ENCODE peak calls at places on chromosomes 13 and 19, in four cellular contexts. O is breast epithelium, P is right lobe of liver, E is upper lobe of left lung. U is an unnamed sample.
A peak's percentile ranks its signal among the peaks of the same experiment; 100 is the strongest.

GRCh38 chr19:38729653-38730469 is 14.4 kb downstream of the CAPN12 start:
- DNase-seq in P (peak; percentile 66), E (peak; percentile 96), O (peak; percentile 55), U (peak; percentile 69)

GRCh38 chr19:38213911-38214625 is 10.0 kb downstream of the DPF1 start:
- DNase-seq in E (no peak), O (no peak), P (no peak), U (no peak)

GRCh38 chr13:75789451-75790197 is 153.5 kb downstream of the LMO7 start:
- DNase-seq in O (no peak), E (no peak), P (no peak), U (no peak)

GRCh38 chr19:42252365-42253244 is 2.3 kb downstream of the ERF start:
- DNase-seq in E (no peak), P (no peak), O (peak; percentile 79), U (peak; percentile 56)

GRCh38 chr19:19098084-19098702 is 34.4 kb downstream of the SLC25A42 start:
- DNase-seq in P (no peak), E (no peak), O (no peak), U (no peak)

GRCh38 chr13:90867336-90867683 is 480.2 kb upstream of the MIR17HG start:
- DNase-seq in E (no peak), P (peak; percentile 49), O (peak; percentile 21), U (peak; percentile 78)

GRCh38 chr19:3057275-3057714 is 5.0 kb downstream of the TLE5 start:
- DNase-seq in O (peak; percentile 92), P (peak; percentile 94), E (peak; percentile 96), U (peak; percentile 97)

GRCh38 chr13:41075034-41075433 is 13.7 kb downstream of the WBP4 start:
- DNase-seq in E (no peak), P (no peak), O (no peak), U (peak; percentile 41)

GRCh38 chr19:30267332-30267731 is 104.9 kb upstream of the ZNF536 start:
- DNase-seq in E (no peak), P (no peak), O (no peak), U (no peak)

GRCh38 chr13:43963726-43964125 is 84.0 kb downstream of the LACC1 start:
- DNase-seq in P (no peak), E (no peak), O (no peak), U (no peak)

GRCh38 chr19:14002571-14003278 is 3.4 kb downstream of the RFX1 start:
- DNase-seq in O (no peak), P (no peak), E (no peak), U (no peak)

GRCh38 chr19:14107581-14108461 is 9.7 kb downstream of the PRKACA start:
- DNase-seq in P (no peak), O (no peak), E (no peak), U (no peak)

GRCh38 chr13:31105020-31105800 is 56.5 kb downstream of the HSPH1 start:
- DNase-seq in O (no peak), E (no peak), P (no peak), U (no peak)

GRCh38 chr19:23437901-23438300 is 42.6 kb upstream of the ZNF91 start:
- DNase-seq in O (no peak), P (no peak), E (no peak), U (no peak)

GRCh38 chr19:3098515-3099346 is 4.6 kb downstream of the GNA11 start:
- DNase-seq in O (no peak), E (peak; percentile 87), P (peak; percentile 78), U (peak; percentile 63)

GRCh38 chr19:14472202-14472961 is 2.8 kb downstream of the PTGER1 start:
- DNase-seq in E (peak; percentile 94), O (no peak), P (no peak), U (peak; percentile 53)

GRCh38 chr19:48403606-48404005 is 10.1 kb downstream of the GRIN2D start:
- DNase-seq in O (no peak), P (no peak), E (no peak), U (no peak)

GRCh38 chr19:34082289-34083077 is 89.8 kb upstream of the LSM14A start:
- DNase-seq in P (no peak), E (no peak), O (no peak), U (no peak)

GRCh38 chr19:1566392-1567115 is 1.6 kb downstream of the MEX3D start:
- DNase-seq in O (peak; percentile 72), P (peak; percentile 46), E (peak; percentile 89), U (peak; percentile 61)

GRCh38 chr19:5627395-5627904 is 4.6 kb downstream of the SAFB start:
- DNase-seq in E (no peak), P (no peak), O (peak; percentile 33), U (peak; percentile 37)

GRCh38 chr19:42068756-42069571 is 1.0 kb downstream of the GRIK5 start:
- DNase-seq in E (peak; percentile 53), O (no peak), P (no peak), U (no peak)

GRCh38 chr13:102847272-102848234 is 1.7 kb downstream of the ERCC5 start:
- DNase-seq in E (no peak), O (no peak), P (no peak), U (peak; percentile 13)

GRCh38 chr19:1027953-1028902 is 1.8 kb downstream of the CNN2 start:
- DNase-seq in E (peak; percentile 94), O (peak; percentile 81), P (no peak), U (peak; percentile 78)

GRCh38 chr19:55546822-55547614 is 1.7 kb upstream of the SBK3 start:
- DNase-seq in P (peak; percentile 65), O (peak; percentile 69), E (peak; percentile 89), U (peak; percentile 73)

GRCh38 chr19:48874309-48875135 is 2.3 kb downstream of the PPP1R15A start:
- DNase-seq in P (no peak), E (no peak), O (no peak), U (no peak)

GRCh38 chr19:51824603-51825002 is 29.6 kb downstream of the FPR3 start:
- DNase-seq in P (no peak), E (no peak), O (no peak), U (no peak)

GRCh38 chr19:49472936-49473335 is 1.1 kb upstream of the FLT3LG start:
- DNase-seq in E (no peak), P (no peak), O (no peak), U (no peak)

GRCh38 chr13:63088226-63088625 is 1672.6 kb upstream of the PCDH20 start:
- DNase-seq in E (no peak), P (no peak), O (no peak), U (no peak)

GRCh38 chr19:40811478-40812341 is 12.7 kb downstream of the EGLN2 start:
- DNase-seq in E (peak; percentile 76), O (no peak), P (no peak), U (no peak)

GRCh38 chr13:99687728-99688397 is 186.6 kb downstream of the TM9SF2 start:
- DNase-seq in O (no peak), P (no peak), E (no peak), U (no peak)

GRCh38 chr13:106691251-106691650 is 123.3 kb upstream of the ARGLU1 start:
- DNase-seq in P (no peak), O (no peak), E (no peak), U (no peak)

GRCh38 chr19:13987101-13987890 is 18.8 kb downstream of the RFX1 start:
- DNase-seq in E (peak; percentile 76), O (no peak), P (no peak), U (no peak)

GRCh38 chr19:50796128-50796633 is 6.0 kb downstream of the ACP4 start:
- DNase-seq in P (no peak), E (no peak), O (no peak), U (no peak)

GRCh38 chr19:35742121-35742724 is at the start of gene IGFLR1:
- DNase-seq in E (no peak), O (no peak), P (no peak), U (no peak)

GRCh38 chr19:53037101-53038097 is 7.1 kb upstream of the ERVV-2 start:
- DNase-seq in E (peak; percentile 82), O (no peak), P (no peak), U (peak; percentile 28)

GRCh38 chr19:50258918-50259372 is 55.5 kb downstream of the MYH14 start:
- DNase-seq in O (no peak), P (no peak), E (peak; percentile 91), U (peak; percentile 3)

GRCh38 chr19:30263719-30264440 is 108.3 kb upstream of the ZNF536 start:
- DNase-seq in P (no peak), O (no peak), E (no peak), U (no peak)

GRCh38 chr19:40599331-40600085 is 1.7 kb upstream of the LTBP4 start:
- DNase-seq in O (no peak), E (peak; percentile 34), P (no peak), U (no peak)

GRCh38 chr13:21852043-21852442 is 181.2 kb downstream of the FGF9 start:
- DNase-seq in O (no peak), E (no peak), P (no peak), U (no peak)
- H3K9me3 ChIP-seq in O (no peaks in the 10 kb centered on the region), E (no peaks in the 10 kb centered on the region), P (no peaks in the 10 kb centered on the region), U (no peaks in the 10 kb centered on the region)

DNA sequence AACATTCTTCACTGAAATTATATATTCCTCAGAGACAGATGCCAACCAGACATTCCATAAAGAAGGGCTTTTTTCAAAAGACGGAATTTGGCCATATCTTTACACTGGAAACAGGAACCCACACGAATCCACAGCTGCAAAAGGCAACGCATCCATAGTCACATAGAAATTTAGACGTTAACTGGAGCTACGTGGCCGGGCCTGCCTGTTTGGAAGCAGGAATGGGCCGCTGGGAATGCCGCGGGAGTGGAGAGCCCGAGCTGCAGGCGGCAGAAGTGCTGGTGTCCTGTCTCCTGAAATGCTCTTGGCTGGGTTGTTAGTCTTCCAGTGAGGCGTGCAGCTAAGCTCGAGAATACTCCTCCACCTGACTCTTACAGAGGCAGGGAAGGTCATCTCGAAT is 122.2 kb downstream of the KL start:
- DNase-seq in P (no peak), O (no peak), E (no peak), U (no peak)
- TF ChIP-seq CTCF in P (no peak), O (no peak), E (no peak), U (no peak)

GRCh38 chr13:28466151-28466550 is 28.8 kb downstream of the FLT1 start:
- DNase-seq in P (no peak), O (no peak), E (no peak), U (no peak)
- TF ChIP-seq POLR2A in P (no peak), O (no peak), E (no peak), U (no peak)

DNA sequence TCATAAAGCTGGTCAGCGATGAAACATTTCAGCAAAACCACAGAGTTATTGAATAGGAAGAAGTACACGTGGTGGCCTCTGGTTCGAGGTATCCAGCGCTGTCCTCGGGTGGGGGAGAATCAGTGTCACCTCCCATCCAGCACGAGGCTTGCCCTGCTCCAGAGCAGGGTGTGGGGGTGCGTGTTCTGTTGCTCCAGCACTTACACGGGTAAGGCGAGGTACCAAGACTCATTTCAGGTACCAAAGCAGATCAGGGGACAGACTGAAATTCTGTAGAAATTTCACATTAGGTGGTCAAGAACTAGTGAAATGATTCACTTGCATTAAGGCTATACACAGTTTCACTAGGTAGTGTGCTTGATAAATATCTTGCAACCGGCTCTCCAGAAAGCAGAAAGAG is 164.2 kb upstream of the SOX1 start:
- DNase-seq in E (no peak), P (no peak), O (no peak), U (no peak)
- H3K9me3 ChIP-seq in E (no peaks in the 10 kb centered on the region), P (no peaks in the 10 kb centered on the region), O (no peaks in the 10 kb centered on the region), U (no peaks in the 10 kb centered on the region)

U was measured in body of pancreas.